ENCODE peak calls at places on chromosomes 3 and 15, in six cellular contexts. One of them, this sample, is unnamed.

GRCh38 chr15:37289109-37289765 is 188.9 kb upstream of the MEIS2 start:
- DNase-seq in A549: peak
- DNase-seq in neural crest cell: no peak
- DNase-seq in MCF 10A: peak
- DNase-seq in Calu3: peak
- DNase-seq in cardiac muscle cell: peak
- DNase-seq in this sample: peak

GRCh38 chr3:94011208-94011842 is 17.1 kb downstream of the STX19 start:
- DNase-seq in A549: no peak
- DNase-seq in neural crest cell: no peak
- DNase-seq in MCF 10A: no peak
- DNase-seq in Calu3: no peak
- DNase-seq in cardiac muscle cell: no peak
- DNase-seq in this sample: no peak

GRCh38 chr15:35624881-35625280 is 78.9 kb upstream of the DPH6 start:
- DNase-seq in A549: no peak
- DNase-seq in neural crest cell: no peak
- DNase-seq in MCF 10A: peak
- DNase-seq in Calu3: no peak
- DNase-seq in cardiac muscle cell: no peak
- DNase-seq in this sample: no peak

GRCh38 chr3:9500108-9501050 is 53.2 kb downstream of the LHFPL4 start:
- DNase-seq in A549: peak
- DNase-seq in neural crest cell: peak
- DNase-seq in MCF 10A: peak
- DNase-seq in Calu3: peak
- DNase-seq in cardiac muscle cell: peak
- DNase-seq in this sample: peak

GRCh38 chr3:116140100-116140689 is 305.1 kb downstream of the LSAMP start:
- DNase-seq in A549: peak
- DNase-seq in neural crest cell: no peak
- DNase-seq in MCF 10A: peak
- DNase-seq in Calu3: no peak
- DNase-seq in cardiac muscle cell: peak
- DNase-seq in this sample: no peak

GRCh38 chr3:14889188-14889587 is 58.2 kb upstream of the NR2C2 start:
- DNase-seq in A549: no peak
- DNase-seq in neural crest cell: no peak
- DNase-seq in MCF 10A: no peak
- DNase-seq in Calu3: no peak
- DNase-seq in cardiac muscle cell: no peak
- DNase-seq in this sample: no peak

GRCh38 chr15:79054350-79054749 is 36.2 kb downstream of the RASGRF1 start:
- DNase-seq in A549: no peak
- DNase-seq in neural crest cell: no peak
- DNase-seq in MCF 10A: no peak
- DNase-seq in Calu3: no peak
- DNase-seq in cardiac muscle cell: no peak
- DNase-seq in this sample: no peak

GRCh38 chr3:66800941-66801545 is 197.1 kb upstream of the KBTBD8 start:
- DNase-seq in A549: no peak
- DNase-seq in neural crest cell: no peak
- DNase-seq in MCF 10A: no peak
- DNase-seq in Calu3: no peak
- DNase-seq in cardiac muscle cell: no peak
- DNase-seq in this sample: no peak

GRCh38 chr3:61666615-61667320 is 105.4 kb downstream of the PTPRG start:
- DNase-seq in A549: no peak
- DNase-seq in neural crest cell: no peak
- DNase-seq in MCF 10A: no peak
- DNase-seq in Calu3: no peak
- DNase-seq in cardiac muscle cell: no peak
- DNase-seq in this sample: no peak

GRCh38 chr3:157438371-157438735 is 1.7 kb downstream of the PTX3 start:
- DNase-seq in A549: no peak
- DNase-seq in neural crest cell: no peak
- DNase-seq in MCF 10A: no peak
- DNase-seq in Calu3: peak
- DNase-seq in cardiac muscle cell: peak
- DNase-seq in this sample: no peak

GRCh38 chr3:44509985-44510360 is 32.5 kb upstream of the ZNF445 start:
- DNase-seq in A549: peak
- DNase-seq in neural crest cell: no peak
- DNase-seq in MCF 10A: peak
- DNase-seq in Calu3: no peak
- DNase-seq in cardiac muscle cell: peak
- DNase-seq in this sample: no peak

GRCh38 chr15:65245096-65245849 is 34.0 kb upstream of the CILP start:
- DNase-seq in A549: no peak
- DNase-seq in neural crest cell: no peak
- DNase-seq in MCF 10A: no peak
- DNase-seq in Calu3: no peak
- DNase-seq in cardiac muscle cell: peak
- DNase-seq in this sample: no peak

GRCh38 chr3:184765730-184766074 is 46.3 kb upstream of the VPS8 start:
- DNase-seq in A549: no peak
- DNase-seq in neural crest cell: no peak
- DNase-seq in MCF 10A: peak
- DNase-seq in Calu3: no peak
- DNase-seq in cardiac muscle cell: no peak
- DNase-seq in this sample: no peak

GRCh38 chr15:89329329-89330084 is 5.1 kb downstream of the POLG start:
- DNase-seq in A549: no peak
- DNase-seq in neural crest cell: no peak
- DNase-seq in MCF 10A: no peak
- DNase-seq in Calu3: no peak
- DNase-seq in cardiac muscle cell: no peak
- DNase-seq in this sample: no peak

GRCh38 chr3:183261103-183261502 is 8.1 kb downstream of the B3GNT5 start:
- DNase-seq in A549: no peak
- DNase-seq in neural crest cell: no peak
- DNase-seq in MCF 10A: no peak
- DNase-seq in Calu3: no peak
- DNase-seq in cardiac muscle cell: no peak
- DNase-seq in this sample: no peak

GRCh38 chr3:177041021-177041729 is 156.1 kb downstream of the TBL1XR1 start:
- DNase-seq in A549: no peak
- DNase-seq in neural crest cell: no peak
- DNase-seq in MCF 10A: peak
- DNase-seq in Calu3: no peak
- DNase-seq in cardiac muscle cell: peak
- DNase-seq in this sample: no peak

GRCh38 chr3:188439080-188439479 is 285.1 kb downstream of the LPP start:
- DNase-seq in A549: no peak
- DNase-seq in neural crest cell: no peak
- DNase-seq in MCF 10A: no peak
- DNase-seq in Calu3: peak
- DNase-seq in cardiac muscle cell: no peak
- DNase-seq in this sample: no peak

GRCh38 chr3:111961461-111962269 is 17.2 kb upstream of the ABHD10 start:
- DNase-seq in A549: no peak
- DNase-seq in neural crest cell: no peak
- DNase-seq in MCF 10A: no peak
- DNase-seq in Calu3: no peak
- DNase-seq in cardiac muscle cell: peak
- DNase-seq in this sample: no peak

GRCh38 chr15:85403745-85404144 is 23.3 kb downstream of the AKAP13 start:
- DNase-seq in A549: no peak
- DNase-seq in neural crest cell: no peak
- DNase-seq in MCF 10A: peak
- DNase-seq in Calu3: no peak
- DNase-seq in cardiac muscle cell: no peak
- DNase-seq in this sample: no peak

GRCh38 chr15:97900006-97900405 is 60.5 kb upstream of the ARRDC4 start:
- DNase-seq in A549: no peak
- DNase-seq in neural crest cell: no peak
- DNase-seq in MCF 10A: no peak
- DNase-seq in Calu3: no peak
- DNase-seq in cardiac muscle cell: no peak
- DNase-seq in this sample: no peak

GRCh38 chr15:48389701-48390143 is 58.5 kb downstream of the DUT start:
- DNase-seq in A549: no peak
- DNase-seq in neural crest cell: no peak
- DNase-seq in MCF 10A: no peak
- DNase-seq in Calu3: no peak
- DNase-seq in cardiac muscle cell: no peak
- DNase-seq in this sample: no peak

GRCh38 chr3:18870642-18871041 is 277.7 kb upstream of the KCNH8 start:
- DNase-seq in A549: no peak
- DNase-seq in neural crest cell: no peak
- DNase-seq in MCF 10A: no peak
- DNase-seq in Calu3: no peak
- DNase-seq in cardiac muscle cell: no peak
- DNase-seq in this sample: no peak

GRCh38 chr3:127796045-127796720 is 26.1 kb downstream of the MGLL start:
- DNase-seq in A549: no peak
- DNase-seq in neural crest cell: no peak
- DNase-seq in MCF 10A: no peak
- DNase-seq in Calu3: no peak
- DNase-seq in cardiac muscle cell: no peak
- DNase-seq in this sample: no peak

GRCh38 chr3:125115640-125116039 is 59.8 kb upstream of the HEG1 start:
- DNase-seq in A549: no peak
- DNase-seq in neural crest cell: no peak
- DNase-seq in MCF 10A: no peak
- DNase-seq in Calu3: no peak
- DNase-seq in cardiac muscle cell: no peak
- DNase-seq in this sample: no peak

GRCh38 chr3:115217678-115218451 is 70.8 kb upstream of the ZBTB20 start:
- DNase-seq in A549: peak
- DNase-seq in neural crest cell: peak
- DNase-seq in MCF 10A: peak
- DNase-seq in Calu3: peak
- DNase-seq in cardiac muscle cell: peak
- DNase-seq in this sample: peak

GRCh38 chr3:50139718-50140423 is 15.3 kb upstream of the SEMA3F start:
- DNase-seq in A549: no peak
- DNase-seq in neural crest cell: no peak
- DNase-seq in MCF 10A: no peak
- DNase-seq in Calu3: no peak
- DNase-seq in cardiac muscle cell: peak
- DNase-seq in this sample: no peak

GRCh38 chr15:47778263-47778770 is 61.0 kb downstream of the SEMA6D start:
- DNase-seq in A549: no peak
- DNase-seq in neural crest cell: no peak
- DNase-seq in MCF 10A: no peak
- DNase-seq in Calu3: no peak
- DNase-seq in cardiac muscle cell: no peak
- DNase-seq in this sample: no peak

GRCh38 chr3:54240-54639 is 142.3 kb upstream of the CHL1 start:
- DNase-seq in A549: peak
- DNase-seq in neural crest cell: no peak
- DNase-seq in MCF 10A: no peak
- DNase-seq in Calu3: no peak
- DNase-seq in cardiac muscle cell: no peak
- DNase-seq in this sample: no peak
- TF ChIP-seq CTCF in A549: no peak
- TF ChIP-seq CTCF in neural crest cell: peak
- TF ChIP-seq CTCF in MCF 10A: no peak
- TF ChIP-seq CTCF in Calu3: no peak
- TF ChIP-seq CTCF in cardiac muscle cell: no peak
- TF ChIP-seq CTCF in this sample: no peak

GRCh38 chr15:72585659-72586058 is 68.8 kb upstream of the GOLGA6B start:
- DNase-seq in A549: peak
- DNase-seq in neural crest cell: no peak
- DNase-seq in MCF 10A: peak
- DNase-seq in Calu3: no peak
- DNase-seq in cardiac muscle cell: no peak
- DNase-seq in this sample: no peak
- TF ChIP-seq CTCF in A549: no peak
- TF ChIP-seq CTCF in neural crest cell: no peak
- TF ChIP-seq CTCF in MCF 10A: no peak
- TF ChIP-seq CTCF in Calu3: no peak
- TF ChIP-seq CTCF in cardiac muscle cell: peak
- TF ChIP-seq CTCF in this sample: no peak

GRCh38 chr3:101671014-101671413 is 5.9 kb downstream of the ZBTB11 start:
- DNase-seq in A549: no peak
- DNase-seq in neural crest cell: no peak
- DNase-seq in MCF 10A: no peak
- DNase-seq in Calu3: no peak
- DNase-seq in cardiac muscle cell: no peak
- DNase-seq in this sample: no peak

GRCh38 chr3:101667331-101667730 is 9.6 kb downstream of the ZBTB11 start:
- DNase-seq in A549: no peak
- DNase-seq in neural crest cell: no peak
- DNase-seq in MCF 10A: no peak
- DNase-seq in Calu3: no peak
- DNase-seq in cardiac muscle cell: no peak
- DNase-seq in this sample: no peak

GRCh38 chr3:101665357-101665756 is 11.6 kb downstream of the ZBTB11 start:
- DNase-seq in A549: no peak
- DNase-seq in neural crest cell: no peak
- DNase-seq in MCF 10A: no peak
- DNase-seq in Calu3: no peak
- DNase-seq in cardiac muscle cell: no peak
- DNase-seq in this sample: no peak

GRCh38 chr3:101667844-101668243 is 9.1 kb downstream of the ZBTB11 start:
- DNase-seq in A549: no peak
- DNase-seq in neural crest cell: no peak
- DNase-seq in MCF 10A: no peak
- DNase-seq in Calu3: no peak
- DNase-seq in cardiac muscle cell: no peak
- DNase-seq in this sample: no peak

DNA sequence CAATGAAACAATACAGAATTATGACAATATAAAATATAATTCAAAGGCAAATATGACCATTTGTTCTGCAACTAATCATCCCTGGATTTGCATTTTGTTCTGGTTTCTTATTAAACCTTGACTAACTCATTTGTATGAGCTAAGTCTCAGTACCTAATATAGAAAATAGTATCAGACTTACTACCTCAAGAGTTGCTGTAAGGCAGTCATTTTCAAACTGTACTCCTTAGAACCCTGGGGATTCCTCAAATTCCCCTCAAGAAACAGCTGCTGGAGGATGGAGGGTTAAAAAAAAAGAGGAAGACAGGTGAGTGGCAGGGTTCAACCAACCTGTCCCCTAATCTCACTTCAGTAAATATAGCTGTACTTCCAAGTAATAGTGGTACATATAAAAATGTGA is 11.1 kb downstream of the ZBTB11 start:
- DNase-seq in A549: no peak
- DNase-seq in neural crest cell: no peak
- DNase-seq in MCF 10A: no peak
- DNase-seq in Calu3: no peak
- DNase-seq in cardiac muscle cell: no peak
- DNase-seq in this sample: no peak
- TF ChIP-seq CTCF in A549: no peak
- TF ChIP-seq CTCF in neural crest cell: no peak
- TF ChIP-seq CTCF in MCF 10A: no peak
- TF ChIP-seq CTCF in Calu3: no peak
- TF ChIP-seq CTCF in cardiac muscle cell: no peak
- TF ChIP-seq CTCF in this sample: no peak

DNA sequence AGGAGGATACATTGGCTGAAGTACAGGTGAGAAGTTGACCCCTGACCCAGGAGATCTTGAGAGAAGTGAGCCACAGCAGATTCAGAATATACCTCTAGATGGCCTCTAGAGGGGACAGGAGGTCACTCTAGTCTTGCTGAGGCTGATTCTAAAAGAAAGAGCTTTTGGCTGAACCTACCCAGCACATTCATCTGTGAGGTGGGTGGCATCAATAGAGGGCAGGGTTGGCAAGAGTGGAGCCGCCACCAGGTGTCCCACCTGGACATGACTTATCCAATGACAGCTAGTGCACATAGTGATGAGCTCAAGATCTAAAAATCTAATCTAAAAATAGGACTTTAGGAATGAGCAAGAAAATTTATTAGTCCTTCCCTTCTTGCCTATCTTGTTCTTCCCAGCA is 51.6 kb downstream of the CYP19A1 start:
- DNase-seq in A549: peak
- DNase-seq in neural crest cell: no peak
- DNase-seq in MCF 10A: peak
- DNase-seq in Calu3: peak
- DNase-seq in cardiac muscle cell: no peak
- DNase-seq in this sample: no peak
- TF ChIP-seq CTCF in A549: no peak
- TF ChIP-seq CTCF in neural crest cell: no peak
- TF ChIP-seq CTCF in MCF 10A: no peak
- TF ChIP-seq CTCF in Calu3: no peak
- TF ChIP-seq CTCF in cardiac muscle cell: no peak
- TF ChIP-seq CTCF in this sample: no peak

This sample was measured in endothelial cell.